ENCODE peak calls at places on chromosomes 1 and 21, in four cellular contexts. L is osteocyte, X is neural progenitor cell, P is OCI-M1. J is an unnamed sample.

GRCh38 chr1:229148041-229148671 is 122.8 kb upstream of the RAB4A start:
- DNase-seq in L (no peak), X (peak; percentile 66), P (peak; percentile 98), J (peak; percentile 25)

GRCh38 chr1:174769961-174770549 is 229.7 kb upstream of the CACYBP start:
- DNase-seq in L (no peak), X (peak; percentile 53), P (peak; percentile 78), J (peak; percentile 62)

GRCh38 chr21:46028547-46029200 is 47.1 kb downstream of the COL6A1 start:
- DNase-seq in L (no peak), X (no peak), P (no peak), J (no peak)

GRCh38 chr1:227786673-227787512 is 28.6 kb upstream of the PRSS38 start:
- DNase-seq in L (peak; percentile 81), X (no peak), P (no peak), J (no peak)

GRCh38 chr1:112950426-112950825 is 5.6 kb downstream of the SLC16A1 start:
- DNase-seq in L (no peak), X (no peak), P (no peak), J (no peak)

GRCh38 chr1:110084226-110085078 is 14.0 kb upstream of the ALX3 start:
- DNase-seq in L (no peak), X (peak; percentile 61), P (peak; percentile 74), J (peak; percentile 32)

GRCh38 chr1:14955986-14956385 is 197.6 kb upstream of the TMEM51 start:
- DNase-seq in L (no peak), X (no peak), P (no peak), J (no peak)

GRCh38 chr1:43547538-43548072 is 16.9 kb downstream of the PTPRF start:
- DNase-seq in L (no peak), X (peak; percentile 67), P (no peak), J (no peak)

GRCh38 chr1:114299331-114300005 is 145.8 kb upstream of the SYT6 start:
- DNase-seq in L (no peak), X (no peak), P (no peak), J (no peak)

GRCh38 chr1:21804536-21804935 is 7.5 kb upstream of the LDLRAD2 start:
- DNase-seq in L (no peak), X (no peak), P (no peak), J (no peak)

GRCh38 chr1:179017383-179018326 is 8.0 kb upstream of the FAM20B start:
- DNase-seq in L (no peak), X (no peak), P (no peak), J (peak; percentile 75)

GRCh38 chr1:172423336-172423735 is 2.9 kb downstream of the C1orf105 start:
- DNase-seq in L (no peak), X (no peak), P (no peak), J (no peak)

GRCh38 chr21:29034678-29035077 is 10.2 kb downstream of the USP16 start:
- DNase-seq in L (no peak), X (no peak), P (peak; percentile 18), J (no peak)

GRCh38 chr1:59880001-59880400 is 46.6 kb downstream of the CYP2J2 start:
- DNase-seq in L (no peak), X (no peak), P (peak; percentile 59), J (no peak)

GRCh38 chr1:61082336-61083013 is at the start of gene NFIA:
- DNase-seq in L (peak; percentile 85), X (no peak), P (peak; percentile 75), J (peak; percentile 79)

GRCh38 chr1:160144921-160145320 is 6.5 kb upstream of the ATP1A4 start:
- DNase-seq in L (no peak), X (peak; percentile 18), P (no peak), J (no peak)

GRCh38 chr1:101566883-101567538 is 330.2 kb downstream of the S1PR1 start:
- DNase-seq in L (no peak), X (no peak), P (no peak), J (no peak)

GRCh38 chr1:64901663-64902062 is 64.7 kb downstream of the JAK1 start:
- DNase-seq in L (no peak), X (no peak), P (no peak), J (no peak)